ENCODE peak calls at places on chromosomes 1 and 21, in ten cellular contexts. L is neural progenitor cell, R is left ventricle myocardium inferior, P is adrenal gland, T is SK-N-SH, J is A673, M is body of pancreas, H is upper lobe of right lung, G is heart right ventricle, I is pancreas. V is an unnamed sample. For H3K9me3, the result is how much of the 10 kb centered on the place peaks cover.

GRCh38 chr1:32953495-32953894 is 11.1 kb downstream of the RNF19B start:
- DNase-seq in J (no peak), T (no peak), R (no peak), G (no peak), P (no peak), L (no peak), I (no peak), H (no peak), M (no peak), V (no peak)

GRCh38 chr1:40834968-40835545 is 27.1 kb downstream of the CITED4 start:
- DNase-seq in J (no peak), G (no peak), L (no peak), H (no peak), I (no peak), P (no peak), T (no peak), M (no peak), R (no peak), V (no peak)

GRCh38 chr1:2046225-2046917 is 3.8 kb upstream of the PRKCZ start:
- DNase-seq in J (no peak), P (peak), R (peak), G (peak), L (peak), T (peak), M (peak), H (peak), I (peak), V (peak)

GRCh38 chr1:167501513-167502191 is 16.7 kb downstream of the CD247 start:
- DNase-seq in T (no peak), G (no peak), H (no peak), P (no peak), R (no peak), M (peak), J (no peak), L (no peak), I (no peak), V (no peak)

GRCh38 chr1:161166669-161167548 is 683 bp downstream of the PPOX start:
- DNase-seq in P (no peak), J (no peak), G (no peak), R (no peak), M (no peak), L (peak), I (peak), T (peak), H (no peak), V (no peak)

GRCh38 chr1:153533689-153534201 is 2.0 kb downstream of the S100A6 start:
- DNase-seq in I (no peak), M (no peak), R (peak), G (no peak), P (peak), J (peak), H (peak), T (no peak), L (no peak), V (no peak)

GRCh38 chr1:172320723-172321122 is 99.8 kb upstream of the C1orf105 start:
- DNase-seq in J (peak), P (no peak), L (no peak), R (no peak), T (no peak), I (no peak), G (no peak), H (no peak), M (no peak), V (no peak)

GRCh38 chr1:33379631-33380354 is 51.1 kb downstream of the PHC2 start:
- DNase-seq in P (no peak), T (no peak), R (no peak), J (no peak), L (no peak), H (no peak), I (no peak), G (no peak), M (no peak), V (no peak)

GRCh38 chr21:45404726-45405270 is at the start of gene COL18A1:
- DNase-seq in L (peak), P (peak), R (peak), G (peak), T (peak), M (peak), I (peak), J (peak), H (peak), V (peak)

GRCh38 chr1:173107696-173108095 is 57.0 kb upstream of the TNFSF18 start:
- DNase-seq in H (no peak), J (no peak), T (no peak), P (no peak), M (no peak), I (no peak), G (no peak), R (no peak), L (no peak), V (no peak)

GRCh38 chr21:31343680-31344480 is at the start of gene TIAM1:
- DNase-seq in M (peak), L (peak), R (peak), T (peak), J (peak), H (peak), G (peak), P (peak), I (no peak), V (no peak)

GRCh38 chr1:170545476-170545875 is 13.5 kb downstream of the GORAB start:
- DNase-seq in J (no peak), R (no peak), I (no peak), M (no peak), P (no peak), G (no peak), H (no peak), T (no peak), L (no peak), V (no peak)

GRCh38 chr1:25246600-25247023 is 642 bp downstream of the RSRP1 start:
- DNase-seq in L (peak), T (peak), G (peak), R (peak), J (peak), I (peak), H (peak), M (peak), P (peak), V (peak)

GRCh38 chr1:164781980-164782379 is 223.0 kb downstream of the PBX1 start:
- DNase-seq in L (no peak), M (peak), J (no peak), P (no peak), T (no peak), R (no peak), H (no peak), G (no peak), I (no peak), V (no peak)

GRCh38 chr1:238177960-238178359 is 287.2 kb upstream of the ZP4 start:
- DNase-seq in R (no peak), G (no peak), T (no peak), I (no peak), P (no peak), J (no peak), L (peak), H (no peak), M (no peak), V (no peak)

GRCh38 chr1:62425041-62425440 is 11.8 kb upstream of the USP1 start:
- DNase-seq in R (no peak), G (no peak), H (no peak), M (no peak), L (no peak), P (no peak), T (peak), I (no peak), J (no peak), V (no peak)

GRCh38 chr1:46181343-46182260 is 5.3 kb upstream of the P3R3URF start:
- DNase-seq in J (peak), M (no peak), I (no peak), P (no peak), R (no peak), G (no peak), T (no peak), H (no peak), L (no peak), V (no peak)

GRCh38 chr1:246091477-246091876 is 415.6 kb downstream of the SMYD3 start:
- DNase-seq in R (no peak), H (no peak), I (no peak), P (no peak), M (no peak), G (no peak), J (no peak), T (no peak), L (no peak), V (no peak)

GRCh38 chr1:208209286-208209685 is 34.9 kb downstream of the PLXNA2 start:
- DNase-seq in I (no peak), M (no peak), J (no peak), G (no peak), T (no peak), L (peak), P (no peak), H (no peak), R (no peak), V (no peak)

GRCh38 chr1:94876362-94876761 is 50.5 kb downstream of the CNN3 start:
- DNase-seq in G (no peak), M (no peak), T (no peak), J (no peak), I (no peak), L (no peak), R (no peak), H (no peak), P (no peak), V (no peak)

GRCh38 chr1:119782541-119783338 is 14.0 kb upstream of the HMGCS2 start:
- DNase-seq in R (no peak), L (no peak), I (no peak), T (no peak), J (no peak), M (no peak), G (no peak), P (no peak), H (no peak), V (no peak)

GRCh38 chr1:151143986-151144385 is 2.4 kb downstream of the SEMA6C start:
- DNase-seq in P (no peak), J (no peak), G (peak), M (no peak), R (no peak), I (no peak), T (peak), H (no peak), L (peak), V (no peak)

GRCh38 chr1:244057474-244058385 is 6.6 kb downstream of the ZBTB18 start:
- DNase-seq in M (no peak), T (no peak), J (no peak), G (no peak), L (no peak), I (no peak), P (no peak), H (no peak), R (no peak), V (no peak)

GRCh38 chr1:178706467-178706866 is 18.6 kb upstream of the RALGPS2 start:
- DNase-seq in G (no peak), T (no peak), J (no peak), P (no peak), I (no peak), M (no peak), R (peak), L (no peak), H (no peak), V (no peak)

GRCh38 chr1:223659711-223660110 is 5.8 kb downstream of the CAPN8 start:
- DNase-seq in L (no peak), H (no peak), G (no peak), I (no peak), R (no peak), P (no peak), M (no peak), T (no peak), J (no peak), V (no peak)

GRCh38 chr1:40720493-40720892 is 29.0 kb downstream of the NFYC start:
- DNase-seq in J (no peak), M (no peak), L (no peak), P (no peak), T (no peak), R (no peak), H (no peak), I (no peak), G (no peak), V (no peak)

GRCh38 chr1:185734929-185735666 is 907 bp downstream of the HMCN1 start:
- DNase-seq in J (peak), L (peak), T (no peak), M (no peak), G (no peak), H (no peak), I (no peak), R (no peak), P (no peak), V (no peak)

GRCh38 chr21:35138665-35139381 is 89.7 kb upstream of the RUNX1 start:
- DNase-seq in T (no peak), P (no peak), L (no peak), M (no peak), R (no peak), J (peak), H (no peak), G (no peak), I (no peak), V (no peak)

GRCh38 chr1:145978860-145979745 is 14.6 kb downstream of the POLR3GL start:
- DNase-seq in H (peak), L (peak), P (peak), T (peak), M (peak), J (peak), I (no peak), R (peak), G (peak), V (peak)

GRCh38 chr1:202069670-202070069 is 53.0 kb upstream of the GPR37L1 start:
- DNase-seq in J (no peak), H (no peak), M (peak), R (no peak), T (no peak), L (no peak), G (no peak), I (no peak), P (no peak), V (no peak)

GRCh38 chr1:202093856-202094255 is 28.9 kb upstream of the GPR37L1 start:
- DNase-seq in I (no peak), M (no peak), G (no peak), H (no peak), P (no peak), R (no peak), T (no peak), J (no peak), L (no peak), V (no peak)

GRCh38 chr1:119982006-119982405 is 85.7 kb upstream of the ADAM30 start:
- DNase-seq in M (no peak), T (no peak), P (no peak), G (no peak), H (no peak), L (no peak), I (no peak), R (no peak), J (no peak), V (no peak)

GRCh38 chr1:167344112-167344511 is 123.4 kb downstream of the POU2F1 start:
- DNase-seq in J (no peak), T (no peak), H (no peak), I (no peak), G (no peak), L (no peak), P (no peak), R (no peak), M (no peak), V (no peak)

GRCh38 chr1:176989754-176990153 is 174.8 kb downstream of the ASTN1 start:
- DNase-seq in M (peak), G (peak), L (no peak), T (no peak), R (peak), H (no peak), P (no peak), I (no peak), J (no peak), V (no peak)

GRCh38 chr1:115717541-115717940 is 51.0 kb downstream of the CASQ2 start:
- DNase-seq in J (peak), R (no peak), I (no peak), H (no peak), P (peak), M (peak), G (peak), L (peak), T (peak), V (no peak)

GRCh38 chr1:197787056-197787455 is 11.8 kb upstream of the DENND1B start:
- DNase-seq in G (no peak), J (no peak), R (no peak), P (no peak), I (no peak), H (no peak), T (no peak), M (no peak), L (no peak), V (no peak)

GRCh38 chr1:103170608-103171007 is 62.3 kb upstream of the COL11A1 start:
- DNase-seq in H (no peak), M (no peak), I (no peak), L (no peak), P (no peak), G (no peak), J (no peak), R (no peak), T (no peak), V (no peak)

GRCh38 chr1:167484726-167485125 is 33.6 kb downstream of the CD247 start:
- DNase-seq in P (no peak), I (no peak), T (no peak), M (no peak), L (no peak), G (no peak), R (no peak), H (no peak), J (no peak), V (no peak)

GRCh38 chr1:103514920-103515503 is 10.5 kb upstream of the RNPC3 start:
- DNase-seq in H (no peak), P (no peak), G (no peak), T (peak), J (peak), R (no peak), M (peak), I (no peak), L (peak), V (no peak)

GRCh38 chr1:156495401-156496140 is 5.0 kb downstream of the MEF2D start:
- DNase-seq in M (peak), T (no peak), J (no peak), R (peak), G (peak), I (no peak), H (no peak), P (peak), L (no peak), V (no peak)

GRCh38 chr1:156497743-156498446 is 2.7 kb downstream of the MEF2D start:
- DNase-seq in M (peak), G (no peak), J (no peak), I (no peak), T (no peak), P (peak), R (no peak), L (no peak), H (peak), V (no peak)

GRCh38 chr1:156496211-156496761 is 4.3 kb downstream of the MEF2D start:
- DNase-seq in P (peak), J (no peak), I (no peak), T (no peak), M (no peak), R (no peak), L (no peak), H (peak), G (no peak), V (no peak)

GRCh38 chr1:156498447-156499193 is 2.0 kb downstream of the MEF2D start:
- DNase-seq in G (peak), I (no peak), M (peak), P (peak), R (peak), T (no peak), H (peak), L (no peak), J (no peak), V (no peak)

GRCh38 chr1:156497078-156497742 is 3.4 kb downstream of the MEF2D start:
- DNase-seq in R (no peak), J (no peak), G (no peak), T (no peak), H (peak), L (no peak), M (no peak), I (no peak), P (peak), V (no peak)
- H3K27ac ChIP-seq in R (peak), J (no peak), G (peak), T (no peak), H (peak), L (no peak), M (peak), I (peak), P (peak), V (no peak)

DNA sequence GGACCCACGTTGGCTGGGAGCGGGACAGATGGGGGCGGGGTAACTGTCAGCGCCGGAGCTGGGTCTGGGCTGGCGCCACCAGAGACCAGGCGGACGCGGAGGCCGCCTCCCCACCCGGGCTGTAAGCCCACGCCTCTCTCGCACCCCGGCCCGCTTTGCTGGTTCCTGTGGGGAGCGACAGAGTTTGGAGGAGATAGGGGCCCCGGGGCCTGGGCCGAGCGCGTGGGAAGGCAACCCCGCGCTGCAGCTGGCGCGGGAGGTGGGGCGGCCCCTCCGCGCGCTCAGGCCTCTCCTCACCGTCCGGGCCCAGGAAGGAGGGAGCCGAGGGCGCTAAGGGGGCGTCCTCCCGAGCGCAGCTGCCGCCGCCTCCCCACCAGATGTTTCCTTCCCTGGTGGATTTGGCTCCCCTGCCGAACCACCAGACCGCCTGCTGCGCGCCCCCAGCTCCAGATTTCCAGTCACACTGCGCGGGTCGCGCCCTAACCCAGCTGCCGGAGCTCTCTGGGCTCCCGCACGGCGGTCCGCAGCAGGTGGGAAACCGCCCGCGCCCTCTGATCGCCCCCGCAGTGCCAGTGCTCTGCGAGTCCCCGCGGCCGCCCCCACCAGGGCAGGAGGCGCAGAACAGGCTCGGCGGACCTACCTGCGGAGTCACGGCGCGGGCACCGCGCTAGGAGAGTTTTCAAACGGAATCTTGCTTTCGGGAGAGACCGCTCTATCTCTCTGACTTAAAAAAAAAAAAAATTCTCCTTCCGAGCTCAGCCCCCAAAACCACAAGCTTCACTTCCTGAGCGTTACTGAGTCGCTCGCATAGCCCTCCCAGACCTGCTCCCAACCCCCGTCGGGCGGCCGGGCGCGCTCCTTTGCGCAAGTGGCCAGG is 1.1 kb downstream of the GFI1 start:
- DNase-seq in I (peak), G (no peak), P (peak), L (peak), T (peak), M (peak), H (peak), J (peak), R (peak), V (peak)
- TF ChIP-seq CTCF in I (peak), G (peak), P (no peak), L (peak), T (peak), M (peak), H (peak), J (peak), R (peak), V (peak)

DNA sequence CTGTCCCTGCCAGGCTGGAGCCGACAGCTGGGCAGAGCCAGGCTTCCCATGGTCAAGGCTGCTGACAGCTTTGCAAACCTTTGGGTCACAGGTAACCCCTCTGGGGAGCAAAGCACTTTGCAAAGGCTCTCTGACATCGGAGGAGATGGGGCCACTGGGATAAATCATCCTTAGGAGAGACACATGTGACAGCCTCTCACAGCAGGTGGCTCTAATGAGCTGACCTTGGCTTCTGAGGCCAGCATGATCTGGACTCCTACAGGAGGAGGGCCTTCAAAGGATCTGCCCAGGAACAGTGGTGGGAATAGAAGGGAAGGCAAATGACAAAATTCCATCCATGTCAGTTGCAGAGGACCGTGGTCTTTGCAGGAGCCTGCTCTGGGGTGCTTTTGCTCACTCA is 136.8 kb upstream of the AJAP1 start:
- DNase-seq in P (no peak), T (no peak), H (no peak), J (no peak), M (no peak), R (no peak), I (no peak), G (no peak), L (no peak), V (no peak)
- H3K9me3 ChIP-seq in P (under half), T (under half), H (under half), J (under half), M (under half), R (under half), I (under half), G (under half), L (under half), V (under half)

GRCh38 chr1:175201061-175201508 is 8.5 kb upstream of the KIAA0040 start:
- DNase-seq in G (peak), M (peak), H (no peak), P (no peak), L (no peak), T (no peak), R (no peak), J (no peak), I (no peak), V (no peak)

GRCh38 chr1:175197536-175197935 is 5.0 kb upstream of the KIAA0040 start:
- DNase-seq in G (no peak), R (no peak), M (no peak), I (no peak), P (no peak), T (no peak), H (no peak), J (no peak), L (no peak), V (no peak)

GRCh38 chr1:175195798-175196197 is 3.2 kb upstream of the KIAA0040 start:
- DNase-seq in M (no peak), I (no peak), T (no peak), P (no peak), J (no peak), H (no peak), G (no peak), L (no peak), R (no peak), V (no peak)

GRCh38 chr1:175200626-175201025 is 8.1 kb upstream of the KIAA0040 start:
- DNase-seq in R (peak), J (no peak), G (peak), M (no peak), I (no peak), L (no peak), P (no peak), H (no peak), T (no peak), V (no peak)

GRCh38 chr1:175198332-175198731 is 5.8 kb upstream of the KIAA0040 start:
- DNase-seq in T (no peak), R (no peak), H (no peak), I (no peak), L (no peak), G (no peak), J (no peak), P (no peak), M (no peak), V (no peak)
- H3K27ac ChIP-seq in T (no peak), R (peak), H (no peak), I (no peak), L (no peak), G (no peak), J (no peak), P (no peak), M (no peak), V (no peak)

V was measured in CD4-positive, alpha-beta T cell.